ENCODE peak calls at places on chromosomes 1 and 21, in six cellular contexts. One of them, this sample, is unnamed.

GRCh38 chr1:26285366-26286063 is 5.6 kb downstream of the SH3BGRL3 start:
- DNase-seq in NAMALWA: peak
- DNase-seq in CD8-positive, alpha-beta memory T cell: no peak
- DNase-seq in NT2/D1: peak
- DNase-seq in T47D: no peak
- DNase-seq in NCI-H510A treated with DMSO at 0.1 percent for 48 hours: no peak
- DNase-seq in this sample: no peak

GRCh38 chr1:29586991-29587745 is 350.8 kb downstream of the PTPRU start:
- DNase-seq in NAMALWA: no peak
- DNase-seq in CD8-positive, alpha-beta memory T cell: no peak
- DNase-seq in NT2/D1: no peak
- DNase-seq in T47D: no peak
- DNase-seq in NCI-H510A treated with DMSO at 0.1 percent for 48 hours: no peak
- DNase-seq in this sample: no peak

GRCh38 chr1:193927550-193927949 is 741.1 kb upstream of the B3GALT2 start:
- DNase-seq in NAMALWA: peak
- DNase-seq in CD8-positive, alpha-beta memory T cell: no peak
- DNase-seq in NT2/D1: no peak
- DNase-seq in T47D: no peak
- DNase-seq in NCI-H510A treated with DMSO at 0.1 percent for 48 hours: no peak
- DNase-seq in this sample: no peak

GRCh38 chr1:175095978-175096611 is 28.5 kb downstream of the TNN start:
- DNase-seq in NAMALWA: no peak
- DNase-seq in CD8-positive, alpha-beta memory T cell: no peak
- DNase-seq in NT2/D1: no peak
- DNase-seq in T47D: no peak
- DNase-seq in NCI-H510A treated with DMSO at 0.1 percent for 48 hours: no peak
- DNase-seq in this sample: peak

GRCh38 chr1:87334351-87335174 is 5.9 kb downstream of the LMO4 start:
- DNase-seq in NAMALWA: peak
- DNase-seq in CD8-positive, alpha-beta memory T cell: no peak
- DNase-seq in NT2/D1: peak
- DNase-seq in T47D: no peak
- DNase-seq in NCI-H510A treated with DMSO at 0.1 percent for 48 hours: no peak
- DNase-seq in this sample: no peak

GRCh38 chr21:24514081-24514733 is 1093.1 kb downstream of the MRPL39 start:
- DNase-seq in NAMALWA: peak
- DNase-seq in CD8-positive, alpha-beta memory T cell: no peak
- DNase-seq in NT2/D1: peak
- DNase-seq in T47D: peak
- DNase-seq in NCI-H510A treated with DMSO at 0.1 percent for 48 hours: peak
- DNase-seq in this sample: peak

GRCh38 chr1:237509748-237510147 is 381.0 kb downstream of the ZP4 start:
- DNase-seq in NAMALWA: no peak
- DNase-seq in CD8-positive, alpha-beta memory T cell: no peak
- DNase-seq in NT2/D1: no peak
- DNase-seq in T47D: no peak
- DNase-seq in NCI-H510A treated with DMSO at 0.1 percent for 48 hours: no peak
- DNase-seq in this sample: no peak

GRCh38 chr1:97820470-97821188 is 100.2 kb downstream of the DPYD start:
- DNase-seq in NAMALWA: peak
- DNase-seq in CD8-positive, alpha-beta memory T cell: no peak
- DNase-seq in NT2/D1: no peak
- DNase-seq in T47D: no peak
- DNase-seq in NCI-H510A treated with DMSO at 0.1 percent for 48 hours: no peak
- DNase-seq in this sample: peak

GRCh38 chr1:16888806-16889178 is 7.0 kb upstream of the RNU1-2 start:
- DNase-seq in NAMALWA: no peak
- DNase-seq in CD8-positive, alpha-beta memory T cell: no peak
- DNase-seq in NT2/D1: no peak
- DNase-seq in T47D: no peak
- DNase-seq in NCI-H510A treated with DMSO at 0.1 percent for 48 hours: no peak
- DNase-seq in this sample: no peak

GRCh38 chr1:110525250-110525597 is 6.2 kb upstream of the KCNA10 start:
- DNase-seq in NAMALWA: no peak
- DNase-seq in CD8-positive, alpha-beta memory T cell: no peak
- DNase-seq in NT2/D1: no peak
- DNase-seq in T47D: no peak
- DNase-seq in NCI-H510A treated with DMSO at 0.1 percent for 48 hours: no peak
- DNase-seq in this sample: no peak

GRCh38 chr1:244322791-244323521 is 128.8 kb downstream of the ADSS2 start:
- DNase-seq in NAMALWA: no peak
- DNase-seq in CD8-positive, alpha-beta memory T cell: no peak
- DNase-seq in NT2/D1: peak
- DNase-seq in T47D: peak
- DNase-seq in NCI-H510A treated with DMSO at 0.1 percent for 48 hours: no peak
- DNase-seq in this sample: peak